ENCODE peak calls at places on chromosomes 13 and 19, in eight cellular contexts. G is IMR-90; L is ELF-1; M is progenitor cell of endocrine pancreas; N is OCI-LY7; Z is tibial nerve; E is stimulated activated CD8-positive, alpha-beta memory T cell treated with anti-CD3 and anti-CD28 coated beads, Interleukin-4, amount 100 ng/mL, for 1 hour; A is HEK293T. R is an unnamed sample.

GRCh38 chr13:20717581-20718542 is 14.4 kb downstream of the IL17D start:
- DNase-seq in A (no peak), E (no peak), M (no peak), Z (no peak), G (no peak), N (no peak), L (no peak), R (no peak)

GRCh38 chr13:68027311-68027710 is 797.2 kb upstream of the PCDH9 start:
- DNase-seq in L (no peak), Z (no peak), A (peak), G (no peak), M (no peak), N (no peak), E (no peak), R (no peak)

GRCh38 chr19:16363133-16363851 is 38.7 kb downstream of the KLF2 start:
- DNase-seq in A (no peak), M (no peak), Z (no peak), N (no peak), G (no peak), L (no peak), E (no peak), R (no peak)

GRCh38 chr19:3409346-3410064 is 43.1 kb downstream of the NFIC start:
- DNase-seq in N (no peak), L (no peak), A (no peak), G (no peak), E (no peak), Z (peak), M (no peak), R (peak)

GRCh38 chr19:17246681-17247425 is 1.1 kb upstream of the NR2F6 start:
- DNase-seq in A (no peak), Z (peak), N (no peak), L (peak), E (no peak), G (peak), M (peak), R (peak)

GRCh38 chr13:107864543-107865460 is 350.5 kb downstream of the LIG4 start:
- DNase-seq in A (no peak), Z (no peak), N (peak), L (peak), M (peak), E (no peak), G (peak), R (peak)

GRCh38 chr13:24348797-24349515 is 39.6 kb downstream of the C1QTNF9 start:
- DNase-seq in N (no peak), L (no peak), A (no peak), E (no peak), G (no peak), M (no peak), Z (no peak), R (no peak)

GRCh38 chr19:3494051-3494450 is 6.4 kb downstream of the DOHH start:
- DNase-seq in A (peak), N (peak), G (no peak), L (peak), Z (no peak), E (no peak), M (no peak), R (no peak)

GRCh38 chr19:32652893-32653625 is 21.9 kb downstream of the ANKRD27 start:
- DNase-seq in M (no peak), N (no peak), G (peak), L (peak), E (no peak), A (no peak), Z (no peak), R (peak)

GRCh38 chr19:38974599-38975213 is 836 bp downstream of the FBXO17 start:
- DNase-seq in Z (no peak), E (no peak), G (no peak), N (no peak), A (no peak), L (no peak), M (no peak), R (no peak)

GRCh38 chr13:27276188-27276587 is 5.6 kb downstream of the RASL11A start:
- DNase-seq in M (no peak), E (no peak), L (no peak), G (peak), Z (no peak), N (no peak), A (no peak), R (no peak)

GRCh38 chr13:44573790-44574465 is 2.2 kb downstream of the TSC22D1 start:
- DNase-seq in G (peak), A (peak), Z (no peak), L (peak), N (peak), E (no peak), M (no peak), R (no peak)

GRCh38 chr13:39040206-39040605 is 1.9 kb downstream of the NHLRC3 start:
- DNase-seq in A (no peak), E (no peak), Z (no peak), M (no peak), G (no peak), L (no peak), N (no peak), R (no peak)

GRCh38 chr19:23817519-23817918 is 58.8 kb upstream of the ZNF681 start:
- DNase-seq in G (peak), Z (no peak), N (peak), E (no peak), M (no peak), A (peak), L (peak), R (peak)

GRCh38 chr19:35459414-35460082 is 11.5 kb downstream of the FFAR2 start:
- DNase-seq in Z (no peak), L (no peak), G (no peak), M (no peak), E (no peak), N (no peak), A (no peak), R (peak)

GRCh38 chr13:40986328-40986856 is 32.7 kb downstream of the ELF1 start:
- DNase-seq in G (peak), M (no peak), A (no peak), E (no peak), Z (no peak), N (no peak), L (no peak), R (no peak)

GRCh38 chr13:36059366-36059765 is 71.8 kb downstream of the DCLK1 start:
- DNase-seq in N (no peak), Z (peak), L (no peak), E (no peak), G (no peak), A (no peak), M (no peak), R (no peak)

GRCh38 chr13:21625366-21625765 is 21.4 kb upstream of the MICU2 start:
- DNase-seq in L (no peak), G (peak), E (no peak), Z (no peak), N (peak), A (peak), M (no peak), R (no peak)

GRCh38 chr13:51364404-51365008 is 25.0 kb downstream of the SERPINE3 start:
- DNase-seq in A (no peak), M (no peak), L (no peak), E (no peak), N (no peak), G (peak), Z (no peak), R (no peak)

GRCh38 chr19:42563352-42564210 is 31.1 kb downstream of the CEACAM8 start:
- DNase-seq in L (peak), Z (no peak), M (no peak), A (peak), G (peak), E (no peak), N (peak), R (peak)

GRCh38 chr13:70732611-70733010 is 624.4 kb upstream of the KLHL1 start:
- DNase-seq in A (no peak), E (no peak), M (no peak), G (no peak), N (no peak), Z (no peak), L (peak), R (no peak)

GRCh38 chr13:66972659-66973058 is 257.5 kb downstream of the PCDH9 start:
- DNase-seq in Z (no peak), A (no peak), L (no peak), N (no peak), E (no peak), M (no peak), G (peak), R (no peak)

GRCh38 chr13:41064493-41064892 is 3.2 kb downstream of the WBP4 start:
- DNase-seq in Z (no peak), A (no peak), G (peak), E (no peak), M (no peak), N (no peak), L (no peak), R (no peak)

GRCh38 chr19:38786572-38787265 is 2.3 kb upstream of the LGALS7B start:
- DNase-seq in L (no peak), N (no peak), G (no peak), A (no peak), M (no peak), Z (no peak), E (no peak), R (no peak)

GRCh38 chr13:36282818-36283432 is 14.7 kb downstream of the CCDC169 start:
- DNase-seq in G (peak), N (peak), E (no peak), L (no peak), Z (no peak), M (no peak), A (peak), R (no peak)

GRCh38 chr19:6599866-6600454 is 9.0 kb upstream of the CD70 start:
- DNase-seq in E (no peak), Z (no peak), L (no peak), A (no peak), N (no peak), M (no peak), G (no peak), R (no peak)

R was measured in heart right ventricle.